ENCODE peak calls at places on chromosomes 5 and 9, in seven cellular contexts. V is lower lobe of right lung, S is mesendoderm, U is IMR-90, A is left ventricle myocardium inferior, D is upper lobe of right lung, R is GM23338. P is an unnamed sample. For H3K27me3, the result is how much of the 10 kb centered on the place peaks cover.

GRCh38 chr9:98091735-98092632 is 27.0 kb downstream of the TRIM14 start:
- DNase-seq in V (no peak), S (peak), U (peak), A (no peak), D (no peak), R (peak), P (no peak)

GRCh38 chr5:98639258-98639657 is 134.2 kb upstream of the RGMB start:
- DNase-seq in V (no peak), S (no peak), U (no peak), A (no peak), D (no peak), R (peak), P (no peak)

GRCh38 chr5:180159756-180160155 is 49.3 kb downstream of the RASGEF1C start:
- DNase-seq in V (no peak), S (no peak), U (peak), A (no peak), D (no peak), R (no peak), P (no peak)

GRCh38 chr9:6171667-6172066 is 43.9 kb upstream of the IL33 start:
- DNase-seq in V (no peak), S (peak), U (no peak), A (no peak), D (no peak), R (peak), P (no peak)

GRCh38 chr5:143106175-143106574 is 297.3 kb downstream of the NR3C1 start:
- DNase-seq in V (no peak), S (peak), U (peak), A (no peak), D (no peak), R (peak), P (no peak)

GRCh38 chr9:281753-282645 is 67.3 kb downstream of the DOCK8 start:
- DNase-seq in V (no peak), S (no peak), U (no peak), A (no peak), D (no peak), R (no peak), P (no peak)

GRCh38 chr5:172935096-172935495 is 24.1 kb upstream of the RPL26L1 start:
- DNase-seq in V (no peak), S (no peak), U (no peak), A (no peak), D (no peak), R (no peak), P (no peak)

GRCh38 chr5:100902406-100903035 is 561 bp downstream of the ST8SIA4 start:
- DNase-seq in V (no peak), S (peak), U (no peak), A (no peak), D (no peak), R (peak), P (no peak)

GRCh38 chr9:4986291-4986690 is 1.2 kb downstream of the JAK2 start:
- DNase-seq in V (no peak), S (no peak), U (peak), A (no peak), D (no peak), R (no peak), P (no peak)

GRCh38 chr9:97740848-97741821 is 44.0 kb upstream of the XPA start:
- DNase-seq in V (peak), S (peak), U (peak), A (peak), D (peak), R (peak), P (peak)

GRCh38 chr9:38146844-38147243 is 77.8 kb upstream of the SHB start:
- DNase-seq in V (no peak), S (no peak), U (no peak), A (no peak), D (peak), R (no peak), P (no peak)

GRCh38 chr5:117486879-117487391 is 912.3 kb upstream of the SEMA6A start:
- DNase-seq in V (no peak), S (peak), U (no peak), A (no peak), D (no peak), R (no peak), P (no peak)

GRCh38 chr9:77968506-77968905 is 63.1 kb downstream of the GNAQ start:
- DNase-seq in V (no peak), S (no peak), U (no peak), A (no peak), D (no peak), R (no peak), P (no peak)

GRCh38 chr9:36040271-36040925 is 3.7 kb downstream of the RECK start:
- DNase-seq in V (no peak), S (no peak), U (peak), A (no peak), D (no peak), R (no peak), P (no peak)

GRCh38 chr9:19641046-19641445 is 147.8 kb downstream of the SLC24A2 start:
- DNase-seq in V (no peak), S (peak), U (no peak), A (no peak), D (no peak), R (peak), P (no peak)

GRCh38 chr5:62547929-62548678 is 30.5 kb upstream of the LRRC70 start:
- DNase-seq in V (no peak), S (no peak), U (peak), A (no peak), D (no peak), R (no peak), P (no peak)

GRCh38 chr5:74947961-74948613 is 81.9 kb upstream of the FAM169A start:
- DNase-seq in V (no peak), S (peak), U (peak), A (no peak), D (no peak), R (peak), P (no peak)

GRCh38 chr9:16509946-16510504 is 360.4 kb downstream of the BNC2 start:
- DNase-seq in V (no peak), S (no peak), U (peak), A (no peak), D (no peak), R (no peak), P (no peak)

GRCh38 chr5:149145138-149145537 is 3.8 kb downstream of the ABLIM3 start:
- DNase-seq in V (no peak), S (no peak), U (no peak), A (no peak), D (no peak), R (no peak), P (no peak)

GRCh38 chr5:50744761-50745160 is 78.3 kb downstream of the PARP8 start:
- DNase-seq in V (no peak), S (no peak), U (peak), A (no peak), D (no peak), R (no peak), P (no peak)

GRCh38 chr5:150763023-150763793 is 4.4 kb upstream of the DCTN4 start:
- DNase-seq in V (no peak), S (no peak), U (peak), A (peak), D (no peak), R (no peak), P (no peak)

DNA sequence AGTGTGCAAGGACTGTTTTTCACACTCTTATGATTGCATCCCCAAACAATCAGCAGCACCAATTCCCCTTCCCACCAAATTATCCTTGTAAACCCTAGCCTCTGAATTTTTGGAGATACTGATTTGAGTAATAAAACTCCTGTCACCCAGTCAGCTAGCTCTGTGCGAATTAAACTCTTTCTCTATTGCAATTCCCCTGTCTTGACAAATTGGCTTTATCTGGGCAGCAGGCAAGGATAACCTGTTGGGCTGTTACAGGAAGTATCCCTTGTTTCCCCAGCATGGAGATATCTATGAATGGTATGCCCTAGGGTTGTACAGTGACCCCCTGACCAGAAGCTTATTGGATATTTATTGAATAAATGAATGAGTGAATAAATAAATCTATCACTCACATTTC is 80.8 kb downstream of the PTCD2 start:
- DNase-seq in V (no peak), S (no peak), U (no peak), A (no peak), D (no peak), R (no peak), P (no peak)
- H3K4me3 ChIP-seq in V (no peak), S (no peak), U (no peak), A (no peak), D (no peak), R (no peak), P (no peak)

GRCh38 chr5:963310-963672 is 45.3 kb upstream of the NKD2 start:
- DNase-seq in V (no peak), S (no peak), U (no peak), A (no peak), D (no peak), R (no peak), P (no peak)

GRCh38 chr5:964821-965220 is 43.8 kb upstream of the NKD2 start:
- DNase-seq in V (no peak), S (no peak), U (no peak), A (no peak), D (no peak), R (no peak), P (no peak)

GRCh38 chr5:962801-963200 is 45.8 kb upstream of the NKD2 start:
- DNase-seq in V (no peak), S (no peak), U (no peak), A (no peak), D (no peak), R (no peak), P (no peak)

GRCh38 chr5:962386-962785 is 46.2 kb upstream of the NKD2 start:
- DNase-seq in V (no peak), S (no peak), U (no peak), A (no peak), D (no peak), R (no peak), P (no peak)

GRCh38 chr5:963673-964531 is 44.7 kb upstream of the NKD2 start:
- DNase-seq in V (no peak), S (no peak), U (peak), A (peak), D (no peak), R (no peak), P (no peak)
- H3K27me3 ChIP-seq in V (under half), S (under half), U (half or more), A (half or more), D (under half), R (under half), P (under half)

DNA sequence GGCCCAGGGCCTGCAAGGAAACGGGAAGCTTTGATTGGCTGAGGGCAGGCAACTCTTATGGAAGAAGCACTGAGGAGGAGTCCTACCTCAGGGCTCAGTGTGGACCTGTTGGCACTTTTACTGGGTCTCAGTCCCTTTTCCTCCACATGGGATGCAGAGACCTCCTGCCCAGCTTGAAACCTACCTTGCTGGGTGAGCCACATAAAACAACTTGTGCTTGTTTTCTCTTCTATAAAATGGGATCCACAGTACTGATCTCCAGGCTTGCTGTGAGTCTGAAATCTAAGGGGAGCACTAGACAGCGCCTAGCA is 4.0 kb upstream of the SET start:
- DNase-seq in V (no peak), S (no peak), U (no peak), A (no peak), D (no peak), R (no peak), P (no peak)
- H3K4me3 ChIP-seq in V (peak), S (peak), U (no peak), A (peak), D (peak), R (peak), P (peak)

GRCh38 chr9:109473329-109473728 is 24.8 kb downstream of the PTPN3 start:
- DNase-seq in V (no peak), S (no peak), U (no peak), A (peak), D (no peak), R (no peak), P (no peak)
- H3K27me3 ChIP-seq in V (under half), S (under half), U (under half), A (under half), D (under half), R (under half), P (under half)

GRCh38 chr9:121125590-121125989 is 50.8 kb downstream of the CNTRL start:
- DNase-seq in V (no peak), S (no peak), U (no peak), A (no peak), D (no peak), R (no peak), P (no peak)

GRCh38 chr9:121121582-121122087 is 46.9 kb downstream of the CNTRL start:
- DNase-seq in V (peak), S (peak), U (peak), A (peak), D (peak), R (peak), P (peak)

GRCh38 chr9:121120386-121120785 is 45.6 kb downstream of the CNTRL start:
- DNase-seq in V (no peak), S (no peak), U (no peak), A (no peak), D (no peak), R (no peak), P (no peak)

GRCh38 chr9:121122450-121123032 is 47.8 kb downstream of the CNTRL start:
- DNase-seq in V (no peak), S (no peak), U (no peak), A (no peak), D (no peak), R (no peak), P (no peak)

DNA sequence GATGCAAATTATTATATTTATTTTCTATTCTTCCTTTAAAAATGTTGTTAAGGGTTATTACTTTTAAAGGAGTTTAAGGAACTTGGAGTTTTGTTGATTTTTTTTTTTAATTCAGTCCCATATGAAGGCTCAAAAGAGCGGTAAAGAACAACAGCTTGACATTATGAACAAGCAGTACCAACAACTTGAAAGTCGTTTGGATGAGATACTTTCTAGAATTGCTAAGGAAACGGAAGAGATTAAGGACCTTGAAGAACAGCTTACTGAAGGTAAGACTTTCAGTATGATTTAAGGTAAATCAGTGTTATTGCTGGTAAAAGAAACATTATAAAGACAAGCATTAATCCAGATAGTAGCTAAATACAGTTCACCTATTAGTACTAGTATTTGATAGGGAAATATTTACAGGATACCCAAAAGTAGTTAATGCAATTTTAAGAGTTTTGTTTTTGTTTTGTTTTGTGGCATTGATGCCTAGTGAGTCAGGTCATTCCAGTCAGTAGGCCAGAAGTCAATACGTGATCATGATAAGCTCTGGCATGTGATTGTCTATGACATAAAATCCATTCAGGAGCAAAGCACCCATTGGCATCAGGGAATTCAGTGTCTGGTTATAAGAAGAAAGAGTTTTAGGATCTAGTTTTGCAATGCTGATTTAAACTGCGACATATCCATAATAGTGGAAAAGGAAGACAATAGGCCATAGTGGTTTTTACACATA is 49.2 kb downstream of the CNTRL start:
- DNase-seq in V (no peak), S (no peak), U (no peak), A (no peak), D (no peak), R (no peak), P (no peak)
- H3K4me3 ChIP-seq in V (no peak), S (no peak), U (no peak), A (no peak), D (no peak), R (no peak), P (no peak)

P was measured in thoracic aorta.